ENCODE peak calls at places on chromosomes 2 and 18, in five cellular contexts. One of them, this sample, is unnamed.
A peak's percentile ranks its signal among the peaks of the same experiment; 100 is the strongest.

GRCh38 chr2:194750926-194751325 is 906.1 kb upstream of the SLC39A10 start:
- DNase-seq in BE2C: no peak
- DNase-seq in fibroblast of lung: no peak
- DNase-seq in kidney: no peak
- DNase-seq in iPS DF 6.9: no peak
- DNase-seq in this sample: peak; percentile 1

GRCh38 chr2:238063414-238064189 is 2.8 kb downstream of the SCLY start:
- DNase-seq in BE2C: no peak
- DNase-seq in fibroblast of lung: no peak
- DNase-seq in kidney: no peak
- DNase-seq in iPS DF 6.9: no peak
- DNase-seq in this sample: no peak

GRCh38 chr2:220147186-220147585 is 519.8 kb downstream of the SLC4A3 start:
- DNase-seq in BE2C: no peak
- DNase-seq in fibroblast of lung: peak; percentile 35
- DNase-seq in kidney: no peak
- DNase-seq in iPS DF 6.9: no peak
- DNase-seq in this sample: peak; percentile 14

GRCh38 chr2:174788291-174788929 is 24.1 kb upstream of the CHRNA1 start:
- DNase-seq in BE2C: peak; percentile 18
- DNase-seq in fibroblast of lung: peak; percentile 66
- DNase-seq in kidney: no peak
- DNase-seq in iPS DF 6.9: no peak
- DNase-seq in this sample: no peak

GRCh38 chr2:149860276-149860921 is 272.8 kb upstream of the MMADHC start:
- DNase-seq in BE2C: no peak
- DNase-seq in fibroblast of lung: peak; percentile 97
- DNase-seq in kidney: no peak
- DNase-seq in iPS DF 6.9: no peak
- DNase-seq in this sample: peak; percentile 96

GRCh38 chr18:48608581-48608980 is 69.8 kb downstream of the CTIF start:
- DNase-seq in BE2C: no peak
- DNase-seq in fibroblast of lung: no peak
- DNase-seq in kidney: peak; percentile 17
- DNase-seq in iPS DF 6.9: no peak
- DNase-seq in this sample: no peak

GRCh38 chr2:109624339-109624738 is 10.2 kb downstream of the SOWAHC start:
- DNase-seq in BE2C: no peak
- DNase-seq in fibroblast of lung: no peak
- DNase-seq in kidney: no peak
- DNase-seq in iPS DF 6.9: no peak
- DNase-seq in this sample: no peak

GRCh38 chr2:99867690-99868089 is 274.7 kb downstream of the AFF3 start:
- DNase-seq in BE2C: no peak
- DNase-seq in fibroblast of lung: peak; percentile 57
- DNase-seq in kidney: peak; percentile 74
- DNase-seq in iPS DF 6.9: no peak
- DNase-seq in this sample: peak; percentile 58

GRCh38 chr2:81894451-81894990 is 1590.0 kb upstream of the LRRTM1 start:
- DNase-seq in BE2C: no peak
- DNase-seq in fibroblast of lung: peak; percentile 70
- DNase-seq in kidney: no peak
- DNase-seq in iPS DF 6.9: no peak
- DNase-seq in this sample: peak; percentile 8

GRCh38 chr2:230230087-230230486 is 4.6 kb downstream of the SP140 start:
- DNase-seq in BE2C: no peak
- DNase-seq in fibroblast of lung: peak; percentile 64
- DNase-seq in kidney: no peak
- DNase-seq in iPS DF 6.9: peak; percentile 33
- DNase-seq in this sample: peak; percentile 70

GRCh38 chr2:152718909-152719645 is 657 bp downstream of the ARL6IP6 start:
- DNase-seq in BE2C: peak; percentile 56
- DNase-seq in fibroblast of lung: peak; percentile 38
- DNase-seq in kidney: peak; percentile 77
- DNase-seq in iPS DF 6.9: no peak
- DNase-seq in this sample: peak; percentile 17

GRCh38 chr2:8594731-8595427 is 87.0 kb upstream of the ID2 start:
- DNase-seq in BE2C: no peak
- DNase-seq in fibroblast of lung: no peak
- DNase-seq in kidney: no peak
- DNase-seq in iPS DF 6.9: no peak
- DNase-seq in this sample: no peak

GRCh38 chr18:49632588-49632987 is 70.7 kb downstream of the LIPG start:
- DNase-seq in BE2C: no peak
- DNase-seq in fibroblast of lung: no peak
- DNase-seq in kidney: no peak
- DNase-seq in iPS DF 6.9: no peak
- DNase-seq in this sample: no peak

GRCh38 chr2:184302506-184302905 is 295.8 kb upstream of the ZNF804A start:
- DNase-seq in BE2C: no peak
- DNase-seq in fibroblast of lung: peak; percentile 19
- DNase-seq in kidney: no peak
- DNase-seq in iPS DF 6.9: no peak
- DNase-seq in this sample: no peak

GRCh38 chr18:46676162-46676830 is 19.3 kb upstream of the LOXHD1 start:
- DNase-seq in BE2C: no peak
- DNase-seq in fibroblast of lung: peak; percentile 8
- DNase-seq in kidney: no peak
- DNase-seq in iPS DF 6.9: no peak
- DNase-seq in this sample: no peak

GRCh38 chr18:78697446-78697845 is 282.2 kb upstream of the SALL3 start:
- DNase-seq in BE2C: no peak
- DNase-seq in fibroblast of lung: no peak
- DNase-seq in kidney: no peak
- DNase-seq in iPS DF 6.9: no peak
- DNase-seq in this sample: no peak

GRCh38 chr2:178072383-178073301 is at the start of gene PDE11A:
- DNase-seq in BE2C: peak; percentile 87
- DNase-seq in fibroblast of lung: peak; percentile 47
- DNase-seq in kidney: peak; percentile 92
- DNase-seq in iPS DF 6.9: peak; percentile 66
- DNase-seq in this sample: peak; percentile 55

GRCh38 chr2:191150451-191151314 is at the start of gene STAT4:
- DNase-seq in BE2C: peak; percentile 30
- DNase-seq in fibroblast of lung: no peak
- DNase-seq in kidney: peak; percentile 76
- DNase-seq in iPS DF 6.9: peak; percentile 41
- DNase-seq in this sample: peak; percentile 75

GRCh38 chr18:60053747-60054304 is 154.0 kb downstream of the PMAIP1 start:
- DNase-seq in BE2C: peak; percentile 33
- DNase-seq in fibroblast of lung: peak; percentile 88
- DNase-seq in kidney: no peak
- DNase-seq in iPS DF 6.9: no peak
- DNase-seq in this sample: peak; percentile 85

GRCh38 chr2:2096803-2097464 is 234.1 kb downstream of the MYT1L start:
- DNase-seq in BE2C: no peak
- DNase-seq in fibroblast of lung: no peak
- DNase-seq in kidney: peak; percentile 53
- DNase-seq in iPS DF 6.9: no peak
- DNase-seq in this sample: no peak

GRCh38 chr2:74618410-74619083 is 29.6 kb downstream of the M1AP start:
- DNase-seq in BE2C: no peak
- DNase-seq in fibroblast of lung: no peak
- DNase-seq in kidney: no peak
- DNase-seq in iPS DF 6.9: no peak
- DNase-seq in this sample: no peak

GRCh38 chr18:25814841-25815458 is 275.5 kb downstream of the SS18 start:
- DNase-seq in BE2C: no peak
- DNase-seq in fibroblast of lung: no peak
- DNase-seq in kidney: no peak
- DNase-seq in iPS DF 6.9: no peak
- DNase-seq in this sample: no peak

GRCh38 chr2:60331106-60331809 is 222.2 kb downstream of the BCL11A start:
- DNase-seq in BE2C: no peak
- DNase-seq in fibroblast of lung: no peak
- DNase-seq in kidney: no peak
- DNase-seq in iPS DF 6.9: no peak
- DNase-seq in this sample: no peak

GRCh38 chr18:47893047-47893446 is 37.4 kb downstream of the SMAD2 start:
- DNase-seq in BE2C: no peak
- DNase-seq in fibroblast of lung: no peak
- DNase-seq in kidney: no peak
- DNase-seq in iPS DF 6.9: no peak
- DNase-seq in this sample: no peak

GRCh38 chr2:167212054-167212648 is 323.9 kb downstream of the XIRP2 start:
- DNase-seq in BE2C: peak; percentile 31
- DNase-seq in fibroblast of lung: peak; percentile 78
- DNase-seq in kidney: no peak
- DNase-seq in iPS DF 6.9: no peak
- DNase-seq in this sample: peak; percentile 75

GRCh38 chr2:47357475-47357874 is 45.5 kb upstream of the MSH2 start:
- DNase-seq in BE2C: no peak
- DNase-seq in fibroblast of lung: peak; percentile 49
- DNase-seq in kidney: no peak
- DNase-seq in iPS DF 6.9: no peak
- DNase-seq in this sample: peak; percentile 65

GRCh38 chr2:29106980-29107388 is 8.2 kb upstream of the CLIP4 start:
- DNase-seq in BE2C: no peak
- DNase-seq in fibroblast of lung: peak; percentile 76
- DNase-seq in kidney: no peak
- DNase-seq in iPS DF 6.9: no peak
- DNase-seq in this sample: peak; percentile 35

GRCh38 chr2:186197955-186198354 is 288.1 kb upstream of the ZC3H15 start:
- DNase-seq in BE2C: no peak
- DNase-seq in fibroblast of lung: no peak
- DNase-seq in kidney: no peak
- DNase-seq in iPS DF 6.9: no peak
- DNase-seq in this sample: no peak

GRCh38 chr2:71333619-71334018 is 2.0 kb downstream of the ZNF638 start:
- DNase-seq in BE2C: no peak
- DNase-seq in fibroblast of lung: no peak
- DNase-seq in kidney: no peak
- DNase-seq in iPS DF 6.9: no peak
- DNase-seq in this sample: peak; percentile 18

GRCh38 chr2:71339685-71340084 is 8.1 kb downstream of the ZNF638 start:
- DNase-seq in BE2C: no peak
- DNase-seq in fibroblast of lung: no peak
- DNase-seq in kidney: no peak
- DNase-seq in iPS DF 6.9: no peak
- DNase-seq in this sample: no peak

GRCh38 chr2:71337776-71338175 is 6.2 kb downstream of the ZNF638 start:
- DNase-seq in BE2C: no peak
- DNase-seq in fibroblast of lung: no peak
- DNase-seq in kidney: no peak
- DNase-seq in iPS DF 6.9: no peak
- DNase-seq in this sample: no peak

GRCh38 chr2:71336384-71336783 is 4.8 kb downstream of the ZNF638 start:
- DNase-seq in BE2C: no peak
- DNase-seq in fibroblast of lung: no peak
- DNase-seq in kidney: no peak
- DNase-seq in iPS DF 6.9: no peak
- DNase-seq in this sample: no peak

GRCh38 chr2:71336802-71337201 is 5.2 kb downstream of the ZNF638 start:
- DNase-seq in BE2C: no peak
- DNase-seq in fibroblast of lung: peak; percentile 60
- DNase-seq in kidney: no peak
- DNase-seq in iPS DF 6.9: no peak
- DNase-seq in this sample: peak; percentile 24
- H3K4me3 ChIP-seq in BE2C: no peak overlapping the region
- H3K4me3 ChIP-seq in fibroblast of lung: no peak overlapping the region
- H3K4me3 ChIP-seq in kidney: no peak overlapping the region
- H3K4me3 ChIP-seq in iPS DF 6.9: no peak overlapping the region
- H3K4me3 ChIP-seq in this sample: no peak overlapping the region

GRCh38 chr2:169736902-169737301 is 3.3 kb downstream of the KLHL23 start:
- DNase-seq in BE2C: no peak
- DNase-seq in fibroblast of lung: no peak
- DNase-seq in kidney: no peak
- DNase-seq in iPS DF 6.9: no peak
- DNase-seq in this sample: no peak
- H3K4me3 ChIP-seq in BE2C: peak overlapping the region; percentile 20
- H3K4me3 ChIP-seq in fibroblast of lung: no peak overlapping the region
- H3K4me3 ChIP-seq in kidney: peak overlapping the region; percentile 12
- H3K4me3 ChIP-seq in iPS DF 6.9: no peak overlapping the region
- H3K4me3 ChIP-seq in this sample: no peak overlapping the region

DNA sequence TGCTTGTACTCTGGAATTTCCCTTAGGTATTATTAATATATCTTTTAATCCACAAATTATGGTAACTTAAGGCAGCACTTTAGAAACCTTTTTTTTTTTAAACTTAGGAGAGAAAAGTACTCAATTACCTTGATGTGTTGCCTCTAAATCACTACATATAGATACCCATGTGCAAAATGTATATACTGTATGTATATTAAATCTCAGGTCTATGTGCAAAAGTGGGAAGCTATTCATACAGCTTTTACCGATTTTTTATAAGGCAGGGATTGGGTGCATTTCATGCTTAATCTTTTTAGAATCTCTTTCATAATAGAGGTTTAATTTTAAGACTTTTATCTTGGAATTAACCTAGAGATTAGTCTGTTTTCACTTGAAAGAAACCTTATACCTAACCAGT is 3.4 kb downstream of the EML4 start:
- DNase-seq in BE2C: no peak
- DNase-seq in fibroblast of lung: no peak
- DNase-seq in kidney: no peak
- DNase-seq in iPS DF 6.9: no peak
- DNase-seq in this sample: no peak
- H3K4me3 ChIP-seq in BE2C: peak overlapping the region; percentile 92
- H3K4me3 ChIP-seq in fibroblast of lung: peak overlapping the region; percentile 71
- H3K4me3 ChIP-seq in kidney: no peak overlapping the region
- H3K4me3 ChIP-seq in iPS DF 6.9: no peak overlapping the region
- H3K4me3 ChIP-seq in this sample: no peak overlapping the region

GRCh38 chr2:171522057-171522803 is at the start of gene CYBRD1:
- DNase-seq in BE2C: peak; percentile 6
- DNase-seq in fibroblast of lung: peak; percentile 92
- DNase-seq in kidney: peak; percentile 95
- DNase-seq in iPS DF 6.9: no peak
- DNase-seq in this sample: peak; percentile 91

GRCh38 chr2:171523969-171524401 is 1.7 kb downstream of the CYBRD1 start:
- DNase-seq in BE2C: no peak
- DNase-seq in fibroblast of lung: peak; percentile 35
- DNase-seq in kidney: no peak
- DNase-seq in iPS DF 6.9: no peak
- DNase-seq in this sample: peak; percentile 54

GRCh38 chr2:171522804-171523338 is 597 bp downstream of the CYBRD1 start:
- DNase-seq in BE2C: no peak
- DNase-seq in fibroblast of lung: no peak
- DNase-seq in kidney: peak; percentile 75
- DNase-seq in iPS DF 6.9: no peak
- DNase-seq in this sample: peak; percentile 32

GRCh38 chr2:171521361-171522056 is 765 bp upstream of the CYBRD1 start:
- DNase-seq in BE2C: no peak
- DNase-seq in fibroblast of lung: no peak
- DNase-seq in kidney: no peak
- DNase-seq in iPS DF 6.9: no peak
- DNase-seq in this sample: peak; percentile 13

DNA sequence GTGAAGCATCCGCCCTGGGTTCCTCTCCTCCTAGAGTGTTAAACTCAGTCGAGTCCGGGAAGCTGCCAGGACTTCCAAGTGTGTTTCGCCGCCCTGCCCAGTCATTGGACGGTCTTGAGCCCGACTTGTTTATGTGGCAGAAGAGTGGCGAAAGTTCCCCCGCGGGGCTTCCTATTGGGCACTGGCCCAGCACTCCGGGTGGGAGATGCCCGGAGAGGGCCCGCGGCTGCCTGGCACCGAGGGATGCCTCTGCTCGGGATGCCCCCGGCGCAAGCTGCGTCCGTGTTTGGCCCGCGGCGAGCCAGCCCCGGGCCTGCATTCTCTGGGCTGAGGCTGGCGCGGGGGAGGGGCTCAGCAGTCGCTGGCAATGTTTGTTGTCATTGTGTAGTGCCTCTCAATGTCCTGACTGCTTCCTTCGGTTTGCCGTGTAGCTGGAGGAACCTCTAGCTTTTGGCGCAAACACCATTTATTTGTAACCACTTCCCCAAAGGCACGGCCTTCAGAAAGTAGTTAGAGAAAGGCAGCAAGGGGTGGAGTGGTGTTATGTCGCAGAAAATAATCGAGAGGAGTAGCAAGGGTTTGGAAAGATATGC is 1.2 kb downstream of the CYBRD1 start:
- DNase-seq in BE2C: peak; percentile 20
- DNase-seq in fibroblast of lung: peak; percentile 81
- DNase-seq in kidney: peak; percentile 89
- DNase-seq in iPS DF 6.9: peak; percentile 27
- DNase-seq in this sample: peak; percentile 81
- H3K4me3 ChIP-seq in BE2C: peak overlapping the region; percentile 57
- H3K4me3 ChIP-seq in fibroblast of lung: peak overlapping the region; percentile 96
- H3K4me3 ChIP-seq in kidney: peak overlapping the region; percentile 73
- H3K4me3 ChIP-seq in iPS DF 6.9: peak overlapping the region; percentile 85
- H3K4me3 ChIP-seq in this sample: peak overlapping the region; percentile 93

This sample was measured in fibroblast of pulmonary artery.